ENCODE peak calls at places on chromosomes 5 and 9, in four cellular contexts. One of them, this sample, is unnamed.

GRCh38 chr5:16853511-16853910 is 82.6 kb downstream of the MYO10 start:
- DNase-seq in WTC11: no peak
- DNase-seq in K562: no peak
- DNase-seq in HepG2: no peak
- DNase-seq in this sample: no peak

GRCh38 chr5:41856644-41857491 is 13.4 kb downstream of the OXCT1 start:
- DNase-seq in K562: peak
- DNase-seq in WTC11: peak
- DNase-seq in HepG2: peak
- DNase-seq in this sample: peak

GRCh38 chr5:73673161-73673591 is 47.2 kb downstream of the ARHGEF28 start:
- DNase-seq in K562: peak
- DNase-seq in WTC11: no peak
- DNase-seq in HepG2: peak
- DNase-seq in this sample: no peak

GRCh38 chr5:177040814-177041410 is 18.4 kb downstream of the ZNF346 start:
- DNase-seq in HepG2: no peak
- DNase-seq in K562: no peak
- DNase-seq in WTC11: no peak
- DNase-seq in this sample: no peak

GRCh38 chr9:137679695-137680305 is 61.0 kb downstream of the EHMT1 start:
- DNase-seq in HepG2: no peak
- DNase-seq in WTC11: no peak
- DNase-seq in K562: no peak
- DNase-seq in this sample: no peak

GRCh38 chr5:169279125-169279524 is 21.8 kb downstream of the SLIT3 start:
- DNase-seq in HepG2: no peak
- DNase-seq in WTC11: no peak
- DNase-seq in K562: no peak
- DNase-seq in this sample: no peak

GRCh38 chr5:30392897-30393296 is 800.6 kb upstream of the CDH6 start:
- DNase-seq in K562: no peak
- DNase-seq in HepG2: no peak
- DNase-seq in WTC11: no peak
- DNase-seq in this sample: no peak

GRCh38 chr5:62640437-62640836 is 61.8 kb downstream of the LRRC70 start:
- DNase-seq in HepG2: no peak
- DNase-seq in K562: no peak
- DNase-seq in WTC11: no peak
- DNase-seq in this sample: no peak

GRCh38 chr5:111742595-111742994 is 14.4 kb downstream of the NREP start:
- DNase-seq in K562: no peak
- DNase-seq in WTC11: no peak
- DNase-seq in HepG2: peak
- DNase-seq in this sample: no peak

GRCh38 chr9:4666042-4666699 is at the start of gene SPATA6L:
- DNase-seq in K562: no peak
- DNase-seq in WTC11: peak
- DNase-seq in HepG2: peak
- DNase-seq in this sample: peak

GRCh38 chr5:150137168-150137957 is 18.3 kb downstream of the PDGFRB start:
- DNase-seq in K562: no peak
- DNase-seq in HepG2: peak
- DNase-seq in WTC11: peak
- DNase-seq in this sample: no peak

GRCh38 chr5:171534009-171534895 is 114.8 kb downstream of the FGF18 start:
- DNase-seq in WTC11: no peak
- DNase-seq in K562: peak
- DNase-seq in HepG2: no peak
- DNase-seq in this sample: no peak

GRCh38 chr9:2618289-2618688 is 3.3 kb upstream of the VLDLR start:
- DNase-seq in HepG2: no peak
- DNase-seq in K562: no peak
- DNase-seq in WTC11: no peak
- DNase-seq in this sample: no peak

GRCh38 chr5:140131967-140132409 is 6.3 kb downstream of the IGIP start:
- DNase-seq in K562: no peak
- DNase-seq in WTC11: no peak
- DNase-seq in HepG2: no peak
- DNase-seq in this sample: no peak

GRCh38 chr5:132215329-132215728 is 12.3 kb downstream of the P4HA2 start:
- DNase-seq in HepG2: no peak
- DNase-seq in K562: no peak
- DNase-seq in WTC11: no peak
- DNase-seq in this sample: peak

GRCh38 chr5:74035521-74035937 is 409.5 kb downstream of the ARHGEF28 start:
- DNase-seq in WTC11: peak
- DNase-seq in K562: peak
- DNase-seq in HepG2: peak
- DNase-seq in this sample: no peak

GRCh38 chr5:36175043-36175442 is 23.1 kb downstream of the SKP2 start:
- DNase-seq in HepG2: no peak
- DNase-seq in K562: no peak
- DNase-seq in WTC11: no peak
- DNase-seq in this sample: no peak

GRCh38 chr5:174693697-174694400 is 30.5 kb upstream of the MSX2 start:
- DNase-seq in K562: no peak
- DNase-seq in HepG2: peak
- DNase-seq in WTC11: no peak
- DNase-seq in this sample: no peak

GRCh38 chr5:139635606-139636206 is 12.4 kb upstream of the CXXC5 start:
- DNase-seq in K562: peak
- DNase-seq in HepG2: peak
- DNase-seq in WTC11: peak
- DNase-seq in this sample: peak

GRCh38 chr9:90881648-90882047 is 80.0 kb downstream of the SYK start:
- DNase-seq in K562: no peak
- DNase-seq in HepG2: no peak
- DNase-seq in WTC11: no peak
- DNase-seq in this sample: no peak

GRCh38 chr5:10478436-10478835 is 36.8 kb downstream of the ROPN1L start:
- DNase-seq in K562: no peak
- DNase-seq in HepG2: no peak
- DNase-seq in WTC11: no peak
- DNase-seq in this sample: no peak

GRCh38 chr5:177325868-177326381 is 14.2 kb upstream of the MXD3 start:
- DNase-seq in WTC11: no peak
- DNase-seq in HepG2: peak
- DNase-seq in K562: no peak
- DNase-seq in this sample: no peak

GRCh38 chr5:40401281-40401680 is 278.4 kb upstream of the PTGER4 start:
- DNase-seq in HepG2: no peak
- DNase-seq in K562: no peak
- DNase-seq in WTC11: no peak
- DNase-seq in this sample: no peak

DNA sequence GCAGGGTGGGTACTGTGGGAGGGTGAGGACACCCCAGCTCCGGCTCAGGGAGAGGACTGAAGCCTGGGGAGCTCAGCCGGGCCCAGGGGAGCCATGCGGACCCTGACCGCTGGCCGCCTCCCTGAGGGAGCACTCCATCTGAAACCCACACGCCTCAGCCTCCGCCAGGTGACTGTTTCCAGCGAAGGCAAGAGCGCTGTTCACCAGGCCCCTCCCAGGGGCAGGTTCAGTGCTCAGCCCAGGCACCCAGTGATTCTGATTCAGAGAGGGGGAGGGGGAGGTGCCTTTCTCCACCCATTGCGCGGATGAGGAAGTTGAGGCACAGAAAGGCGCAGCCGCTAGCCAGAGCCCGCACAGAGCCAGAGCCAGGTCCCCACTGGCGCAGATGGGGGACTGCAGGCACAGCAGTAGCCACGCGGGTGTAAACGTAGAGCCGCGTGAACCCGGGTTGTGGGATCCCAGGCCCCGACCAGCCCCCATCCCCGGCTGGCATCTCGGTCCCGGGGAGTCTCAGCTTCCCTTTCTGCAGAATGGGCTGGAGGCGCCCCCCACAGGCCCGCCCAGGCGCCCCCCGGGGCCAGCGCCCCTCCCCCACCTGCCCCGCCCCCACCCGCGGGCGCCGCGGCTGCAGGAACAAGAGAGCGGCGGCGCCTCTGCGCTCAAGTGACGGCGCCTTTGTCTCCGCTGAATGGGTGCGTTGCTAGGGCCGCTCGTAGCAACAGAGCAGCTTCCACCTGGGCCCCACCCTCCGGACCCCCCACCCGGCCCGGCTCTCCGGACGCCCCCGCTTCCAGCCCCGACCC is 27.2 kb downstream of the ADGRD2 start:
- DNase-seq in HepG2: no peak
- DNase-seq in WTC11: no peak
- DNase-seq in K562: peak
- DNase-seq in this sample: peak
- TF ChIP-seq FOXJ3 in HepG2: no peak
- TF ChIP-seq FOXJ3 in WTC11: no peak
- TF ChIP-seq FOXJ3 in K562: no peak
- TF ChIP-seq FOXJ3 in this sample: no peak

GRCh38 chr9:81266086-81266485 is 423.3 kb downstream of the TLE1 start:
- DNase-seq in WTC11: no peak
- DNase-seq in HepG2: no peak
- DNase-seq in K562: no peak
- DNase-seq in this sample: no peak

GRCh38 chr9:81264516-81264915 is 424.8 kb downstream of the TLE1 start:
- DNase-seq in HepG2: no peak
- DNase-seq in K562: no peak
- DNase-seq in WTC11: no peak
- DNase-seq in this sample: peak

GRCh38 chr9:81266674-81267073 is 422.7 kb downstream of the TLE1 start:
- DNase-seq in HepG2: no peak
- DNase-seq in K562: no peak
- DNase-seq in WTC11: no peak
- DNase-seq in this sample: no peak

DNA sequence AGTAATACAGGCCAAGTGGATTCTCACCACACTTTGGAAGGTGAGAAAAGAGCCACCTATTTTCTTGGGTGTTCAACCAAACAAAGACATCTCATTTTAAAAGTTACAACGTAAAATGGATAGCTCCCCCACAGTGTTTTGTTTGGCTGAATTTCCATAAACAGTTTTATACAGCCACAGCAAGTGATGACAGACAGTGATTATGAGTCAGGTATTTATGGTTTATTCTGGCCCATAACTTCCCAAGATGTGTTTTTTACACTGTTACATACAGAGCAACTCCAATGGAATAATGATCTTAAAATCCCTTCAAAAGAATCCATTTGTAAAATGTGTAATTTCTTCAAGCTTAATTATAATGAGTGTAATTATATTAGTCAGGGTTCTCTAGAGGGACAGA is 421.3 kb downstream of the TLE1 start:
- DNase-seq in HepG2: no peak
- DNase-seq in WTC11: no peak
- DNase-seq in K562: no peak
- DNase-seq in this sample: no peak
- TF ChIP-seq FOXJ3 in HepG2: no peak
- TF ChIP-seq FOXJ3 in WTC11: no peak
- TF ChIP-seq FOXJ3 in K562: no peak
- TF ChIP-seq FOXJ3 in this sample: no peak

DNA sequence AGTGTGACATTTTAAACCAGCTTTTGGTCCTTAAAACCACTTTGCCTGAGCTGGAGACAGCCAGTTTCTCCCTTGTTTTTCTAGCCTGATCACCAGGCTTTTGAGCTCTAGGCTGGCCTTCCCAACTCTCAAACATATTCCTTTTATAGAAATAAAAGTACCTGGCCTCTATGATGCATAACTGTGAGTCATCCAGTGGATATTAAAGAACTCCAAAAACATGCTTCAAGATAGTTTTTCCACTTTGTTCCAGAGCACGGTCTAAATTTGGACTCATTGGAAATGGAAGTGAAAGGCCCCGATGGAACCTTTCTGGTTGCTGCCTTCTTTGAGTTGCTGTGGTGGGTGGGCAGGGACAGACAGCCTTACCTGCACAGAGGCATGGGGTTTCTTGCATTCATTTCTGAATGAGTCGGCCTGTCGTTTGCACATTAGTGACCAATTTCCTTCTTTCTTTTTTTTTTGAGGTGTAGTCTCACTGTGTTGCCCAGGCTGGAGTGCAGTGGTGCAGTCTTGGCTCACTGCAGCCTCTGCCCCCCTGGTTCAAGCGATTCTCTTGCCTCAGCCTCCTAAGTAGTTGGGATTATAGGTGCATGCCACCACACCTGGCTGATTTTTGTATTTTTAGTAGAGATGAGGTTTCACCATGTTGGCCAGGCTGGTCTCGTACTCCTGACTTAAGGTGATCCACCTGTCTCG is 43.1 kb downstream of the TRIO start:
- DNase-seq in WTC11: no peak
- DNase-seq in K562: no peak
- DNase-seq in HepG2: no peak
- DNase-seq in this sample: no peak
- TF ChIP-seq FOXJ3 in WTC11: no peak
- TF ChIP-seq FOXJ3 in K562: no peak
- TF ChIP-seq FOXJ3 in HepG2: no peak
- TF ChIP-seq FOXJ3 in this sample: no peak

GRCh38 chr5:153157156-153157555 is 333.3 kb upstream of the GRIA1 start:
- DNase-seq in WTC11: no peak
- DNase-seq in HepG2: no peak
- DNase-seq in K562: no peak
- DNase-seq in this sample: no peak

GRCh38 chr5:153158608-153159007 is 331.9 kb upstream of the GRIA1 start:
- DNase-seq in K562: no peak
- DNase-seq in HepG2: no peak
- DNase-seq in WTC11: no peak
- DNase-seq in this sample: no peak

DNA sequence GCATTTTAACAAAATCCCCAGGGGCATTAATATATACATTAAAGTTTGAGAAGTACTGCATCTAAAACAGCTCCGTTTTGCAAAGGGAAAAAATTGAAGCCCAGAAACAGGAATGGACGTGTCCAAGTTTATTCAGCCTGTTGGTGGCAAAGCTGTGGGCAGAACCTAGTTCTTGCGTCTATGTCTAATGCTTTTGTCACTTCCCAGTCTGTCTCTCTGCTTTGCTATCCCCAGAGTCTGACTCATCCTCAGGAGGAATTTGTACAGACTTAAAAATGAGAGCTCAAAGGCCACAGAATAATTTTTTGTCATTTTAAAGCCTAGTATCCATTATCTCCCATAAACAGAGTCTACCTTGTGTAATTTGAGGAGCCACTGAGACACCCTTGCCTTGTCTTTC is 330.9 kb upstream of the GRIA1 start:
- DNase-seq in K562: no peak
- DNase-seq in HepG2: no peak
- DNase-seq in WTC11: no peak
- DNase-seq in this sample: no peak
- TF ChIP-seq FOXJ3 in K562: no peak
- TF ChIP-seq FOXJ3 in HepG2: no peak
- TF ChIP-seq FOXJ3 in WTC11: no peak
- TF ChIP-seq FOXJ3 in this sample: no peak